ENCODE peak calls at places on chromosomes 16 and 17, in seven cellular contexts. One of them, this sample, is unnamed.

GRCh38 chr16:11272484-11272883 is 945 bp downstream of the PRM3 start:
- DNase-seq in A549: no peak
- DNase-seq in sigmoid colon: no peak
- DNase-seq in esophagus muscularis mucosa: no peak
- DNase-seq in right lobe of liver: no peak
- DNase-seq in IMR-90: no peak
- DNase-seq in Peyer's patch: no peak
- DNase-seq in this sample: no peak

GRCh38 chr17:48160177-48160967 is 52.8 kb downstream of the SNX11 start:
- DNase-seq in sigmoid colon: no peak
- DNase-seq in esophagus muscularis mucosa: no peak
- DNase-seq in IMR-90: no peak
- DNase-seq in A549: no peak
- DNase-seq in right lobe of liver: peak; percentile 63
- DNase-seq in Peyer's patch: no peak
- DNase-seq in this sample: no peak

GRCh38 chr17:4313482-4314114 is 49.8 kb upstream of the ANKFY1 start:
- DNase-seq in Peyer's patch: no peak
- DNase-seq in A549: no peak
- DNase-seq in IMR-90: no peak
- DNase-seq in sigmoid colon: no peak
- DNase-seq in right lobe of liver: no peak
- DNase-seq in esophagus muscularis mucosa: no peak
- DNase-seq in this sample: no peak

GRCh38 chr17:57971572-57971971 is 16.4 kb upstream of the CUEDC1 start:
- DNase-seq in Peyer's patch: no peak
- DNase-seq in esophagus muscularis mucosa: peak; percentile 50
- DNase-seq in right lobe of liver: no peak
- DNase-seq in sigmoid colon: no peak
- DNase-seq in A549: no peak
- DNase-seq in IMR-90: no peak
- DNase-seq in this sample: no peak

GRCh38 chr16:51607202-51607756 is 456.2 kb upstream of the SALL1 start:
- DNase-seq in esophagus muscularis mucosa: no peak
- DNase-seq in sigmoid colon: no peak
- DNase-seq in IMR-90: no peak
- DNase-seq in Peyer's patch: no peak
- DNase-seq in right lobe of liver: no peak
- DNase-seq in A549: no peak
- DNase-seq in this sample: no peak

GRCh38 chr17:69643686-69644085 is 229.2 kb downstream of the MAP2K6 start:
- DNase-seq in IMR-90: no peak
- DNase-seq in esophagus muscularis mucosa: no peak
- DNase-seq in A549: no peak
- DNase-seq in Peyer's patch: no peak
- DNase-seq in right lobe of liver: no peak
- DNase-seq in sigmoid colon: no peak
- DNase-seq in this sample: no peak

GRCh38 chr17:60169921-60170817 is 20.4 kb downstream of the CA4 start:
- DNase-seq in Peyer's patch: no peak
- DNase-seq in esophagus muscularis mucosa: no peak
- DNase-seq in right lobe of liver: no peak
- DNase-seq in IMR-90: peak; percentile 41
- DNase-seq in A549: no peak
- DNase-seq in sigmoid colon: no peak
- DNase-seq in this sample: no peak

GRCh38 chr16:28562199-28562598 is 8.5 kb downstream of the SGF29 start:
- DNase-seq in Peyer's patch: no peak
- DNase-seq in IMR-90: no peak
- DNase-seq in right lobe of liver: no peak
- DNase-seq in sigmoid colon: no peak
- DNase-seq in A549: no peak
- DNase-seq in esophagus muscularis mucosa: no peak
- DNase-seq in this sample: no peak

GRCh38 chr17:82213251-82214011 is 789 bp upstream of the CCDC57 start:
- DNase-seq in A549: peak; percentile 97
- DNase-seq in right lobe of liver: no peak
- DNase-seq in IMR-90: peak; percentile 89
- DNase-seq in Peyer's patch: peak; percentile 49
- DNase-seq in sigmoid colon: peak; percentile 81
- DNase-seq in esophagus muscularis mucosa: no peak
- DNase-seq in this sample: peak; percentile 50

GRCh38 chr17:3722716-3723115 is 987 bp upstream of the HASPIN start:
- DNase-seq in sigmoid colon: no peak
- DNase-seq in right lobe of liver: no peak
- DNase-seq in esophagus muscularis mucosa: no peak
- DNase-seq in Peyer's patch: no peak
- DNase-seq in IMR-90: peak; percentile 12
- DNase-seq in A549: no peak
- DNase-seq in this sample: no peak

GRCh38 chr17:43966276-43966675 is 12.5 kb upstream of the PYY start:
- DNase-seq in esophagus muscularis mucosa: no peak
- DNase-seq in right lobe of liver: no peak
- DNase-seq in IMR-90: no peak
- DNase-seq in sigmoid colon: no peak
- DNase-seq in Peyer's patch: no peak
- DNase-seq in A549: no peak
- DNase-seq in this sample: no peak

GRCh38 chr16:89360760-89361435 is 129.5 kb downstream of the ANKRD11 start:
- DNase-seq in esophagus muscularis mucosa: no peak
- DNase-seq in A549: no peak
- DNase-seq in right lobe of liver: peak; percentile 57
- DNase-seq in sigmoid colon: no peak
- DNase-seq in IMR-90: no peak
- DNase-seq in Peyer's patch: peak; percentile 85
- DNase-seq in this sample: no peak

GRCh38 chr17:2814499-2815341 is 18.5 kb downstream of the RAP1GAP2 start:
- DNase-seq in A549: no peak
- DNase-seq in esophagus muscularis mucosa: no peak
- DNase-seq in Peyer's patch: peak; percentile 90
- DNase-seq in sigmoid colon: no peak
- DNase-seq in right lobe of liver: no peak
- DNase-seq in IMR-90: no peak
- DNase-seq in this sample: no peak

GRCh38 chr17:44176257-44176656 is 5.8 kb downstream of the ASB16 start:
- DNase-seq in IMR-90: no peak
- DNase-seq in Peyer's patch: no peak
- DNase-seq in esophagus muscularis mucosa: no peak
- DNase-seq in A549: no peak
- DNase-seq in sigmoid colon: no peak
- DNase-seq in right lobe of liver: no peak
- DNase-seq in this sample: no peak

GRCh38 chr17:32671891-32672290 is 185.1 kb downstream of the CDK5R1 start:
- DNase-seq in Peyer's patch: no peak
- DNase-seq in esophagus muscularis mucosa: no peak
- DNase-seq in A549: no peak
- DNase-seq in sigmoid colon: peak; percentile 69
- DNase-seq in right lobe of liver: peak; percentile 62
- DNase-seq in IMR-90: no peak
- DNase-seq in this sample: peak; percentile 80

DNA sequence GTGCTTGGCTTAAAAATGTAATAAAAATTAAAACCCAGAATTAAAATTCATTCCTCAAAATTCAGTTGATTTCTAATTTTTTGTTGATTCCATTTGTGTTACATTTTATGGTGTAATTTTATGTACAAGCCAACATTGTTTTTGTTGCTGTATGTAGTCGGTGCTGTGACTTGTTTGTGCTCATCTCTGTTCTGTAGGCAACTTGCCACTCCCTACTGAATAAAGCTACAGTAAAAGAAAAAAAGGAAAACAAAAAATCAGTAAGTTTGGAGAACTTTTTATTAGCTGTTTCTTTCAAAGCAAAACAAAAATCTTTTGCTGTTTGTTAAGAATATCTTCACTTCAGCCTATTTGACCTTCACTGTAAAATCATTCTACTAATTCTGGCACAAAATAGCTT is 44.3 kb downstream of the OMG start:
- DNase-seq in Peyer's patch: no peak
- DNase-seq in sigmoid colon: no peak
- DNase-seq in A549: no peak
- DNase-seq in right lobe of liver: no peak
- DNase-seq in esophagus muscularis mucosa: no peak
- DNase-seq in IMR-90: no peak
- DNase-seq in this sample: no peak
- TF ChIP-seq POLR2A in Peyer's patch: no peak
- TF ChIP-seq POLR2A in sigmoid colon: no peak
- TF ChIP-seq POLR2A in A549: no peak
- TF ChIP-seq POLR2A in right lobe of liver: no peak
- TF ChIP-seq POLR2A in esophagus muscularis mucosa: no peak
- TF ChIP-seq POLR2A in IMR-90: no peak
- TF ChIP-seq POLR2A in this sample: no peak

GRCh38 chr16:30724641-30725464 is 23.4 kb upstream of the PHKG2 start:
- DNase-seq in right lobe of liver: peak; percentile 78
- DNase-seq in Peyer's patch: no peak
- DNase-seq in esophagus muscularis mucosa: no peak
- DNase-seq in IMR-90: no peak
- DNase-seq in A549: no peak
- DNase-seq in sigmoid colon: peak; percentile 69
- DNase-seq in this sample: no peak
- TF ChIP-seq POLR2A in right lobe of liver: no peak
- TF ChIP-seq POLR2A in Peyer's patch: no peak
- TF ChIP-seq POLR2A in esophagus muscularis mucosa: no peak
- TF ChIP-seq POLR2A in IMR-90: no peak
- TF ChIP-seq POLR2A in A549: no peak
- TF ChIP-seq POLR2A in sigmoid colon: no peak
- TF ChIP-seq POLR2A in this sample: no peak

GRCh38 chr16:67528870-67529638 is 425 bp downstream of the RIPOR1 start:
- DNase-seq in A549: peak; percentile 57
- DNase-seq in right lobe of liver: no peak
- DNase-seq in sigmoid colon: no peak
- DNase-seq in esophagus muscularis mucosa: no peak
- DNase-seq in Peyer's patch: no peak
- DNase-seq in IMR-90: peak; percentile 32
- DNase-seq in this sample: peak; percentile 65
- TF ChIP-seq POLR2A in A549: peak; percentile 66
- TF ChIP-seq POLR2A in right lobe of liver: peak; percentile 53
- TF ChIP-seq POLR2A in sigmoid colon: no peak
- TF ChIP-seq POLR2A in esophagus muscularis mucosa: peak; percentile 44
- TF ChIP-seq POLR2A in Peyer's patch: no peak
- TF ChIP-seq POLR2A in IMR-90: no peak
- TF ChIP-seq POLR2A in this sample: peak; percentile 27

GRCh38 chr17:63476857-63477470 is at the start of gene ACE:
- DNase-seq in A549: peak; percentile 58
- DNase-seq in esophagus muscularis mucosa: no peak
- DNase-seq in Peyer's patch: no peak
- DNase-seq in IMR-90: peak; percentile 15
- DNase-seq in sigmoid colon: no peak
- DNase-seq in right lobe of liver: peak; percentile 53
- DNase-seq in this sample: no peak
- TF ChIP-seq POLR2A in A549: no peak
- TF ChIP-seq POLR2A in esophagus muscularis mucosa: no peak
- TF ChIP-seq POLR2A in Peyer's patch: peak; percentile 86
- TF ChIP-seq POLR2A in IMR-90: no peak
- TF ChIP-seq POLR2A in sigmoid colon: no peak
- TF ChIP-seq POLR2A in right lobe of liver: no peak
- TF ChIP-seq POLR2A in this sample: no peak

GRCh38 chr16:87765776-87766484 is at the start of gene KLHDC4:
- DNase-seq in A549: peak; percentile 91
- DNase-seq in right lobe of liver: peak; percentile 93
- DNase-seq in sigmoid colon: peak; percentile 94
- DNase-seq in Peyer's patch: peak; percentile 91
- DNase-seq in IMR-90: peak; percentile 82
- DNase-seq in esophagus muscularis mucosa: peak; percentile 97
- DNase-seq in this sample: peak; percentile 94
- TF ChIP-seq POLR2A in A549: peak; percentile 74
- TF ChIP-seq POLR2A in right lobe of liver: peak; percentile 75
- TF ChIP-seq POLR2A in sigmoid colon: peak; percentile 72
- TF ChIP-seq POLR2A in Peyer's patch: peak; percentile 68
- TF ChIP-seq POLR2A in IMR-90: peak; percentile 82
- TF ChIP-seq POLR2A in esophagus muscularis mucosa: peak; percentile 41
- TF ChIP-seq POLR2A in this sample: peak; percentile 88

DNA sequence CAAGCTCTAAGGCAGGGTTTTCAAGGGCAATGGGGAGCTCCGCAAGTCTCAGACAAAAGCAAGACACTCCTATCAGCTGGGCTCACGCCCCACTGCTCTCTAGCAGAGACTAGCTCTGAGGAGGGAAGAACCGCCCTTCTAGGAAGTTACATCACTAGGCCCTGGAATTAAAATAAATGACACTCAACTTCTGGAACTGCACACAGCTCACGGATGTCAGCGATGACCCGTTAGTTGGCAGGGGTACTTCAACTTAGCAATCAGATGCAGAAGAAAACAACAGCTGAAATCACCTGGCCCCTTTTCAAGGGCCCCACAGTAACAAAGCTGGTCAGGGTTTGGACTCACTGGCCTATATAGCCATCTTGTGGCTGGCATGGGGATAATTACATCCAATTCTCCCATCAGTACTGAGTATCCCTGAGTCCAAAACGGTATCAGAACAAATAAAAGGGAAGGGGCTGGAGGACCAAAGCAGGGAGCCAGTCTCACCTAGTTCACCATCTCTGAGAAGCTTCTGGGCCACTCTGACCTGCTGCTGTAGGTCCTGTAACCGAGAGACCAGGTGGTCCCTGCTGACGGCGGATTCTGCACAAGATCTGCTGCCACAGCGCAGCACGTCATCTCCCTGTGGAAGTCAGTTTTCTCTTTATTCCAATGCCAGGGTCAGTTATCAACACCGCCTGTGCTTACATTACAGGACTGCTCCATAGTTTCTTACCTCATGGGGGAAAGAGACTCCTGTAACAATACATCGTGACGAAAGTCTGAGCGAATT is 22.2 kb downstream of the SERPINF1 start:
- DNase-seq in A549: peak; percentile 77
- DNase-seq in right lobe of liver: peak; percentile 67
- DNase-seq in Peyer's patch: peak; percentile 69
- DNase-seq in IMR-90: peak; percentile 86
- DNase-seq in sigmoid colon: peak; percentile 95
- DNase-seq in esophagus muscularis mucosa: peak; percentile 97
- DNase-seq in this sample: peak; percentile 87
- TF ChIP-seq POLR2A in A549: no peak
- TF ChIP-seq POLR2A in right lobe of liver: peak; percentile 74
- TF ChIP-seq POLR2A in Peyer's patch: no peak
- TF ChIP-seq POLR2A in IMR-90: no peak
- TF ChIP-seq POLR2A in sigmoid colon: peak; percentile 54
- TF ChIP-seq POLR2A in esophagus muscularis mucosa: no peak
- TF ChIP-seq POLR2A in this sample: peak; percentile 34